ENCODE peak calls at places on chromosomes 16 and 17, in four cellular contexts. One of them, this sample, is unnamed.

GRCh38 chr16:88909431-88910210 is 43.2 kb upstream of the PABPN1L start:
- DNase-seq in GM12878: no peak
- DNase-seq in HepG2: no peak
- DNase-seq in K562: no peak
- DNase-seq in this sample: no peak

GRCh38 chr17:61575352-61575975 is 15.6 kb downstream of the NACA2 start:
- DNase-seq in GM12878: no peak
- DNase-seq in HepG2: no peak
- DNase-seq in K562: no peak
- DNase-seq in this sample: no peak

GRCh38 chr16:65121870-65122723 is at the start of gene CDH11:
- DNase-seq in HepG2: no peak
- DNase-seq in K562: no peak
- DNase-seq in GM12878: no peak
- DNase-seq in this sample: no peak

GRCh38 chr17:45149669-45150603 is 1.7 kb downstream of the HEXIM1 start:
- DNase-seq in HepG2: no peak
- DNase-seq in K562: peak; percentile 26
- DNase-seq in GM12878: no peak
- DNase-seq in this sample: no peak

GRCh38 chr16:84699712-84700517 is at the start of gene USP10:
- DNase-seq in HepG2: peak; percentile 89
- DNase-seq in GM12878: no peak
- DNase-seq in K562: peak; percentile 100
- DNase-seq in this sample: peak; percentile 98

GRCh38 chr17:4536259-4536741 is 18.9 kb downstream of the MYBBP1A start:
- DNase-seq in K562: peak; percentile 66
- DNase-seq in HepG2: no peak
- DNase-seq in GM12878: no peak
- DNase-seq in this sample: no peak

GRCh38 chr17:45834471-45835396 is 9.9 kb upstream of the SPPL2C start:
- DNase-seq in K562: no peak
- DNase-seq in GM12878: no peak
- DNase-seq in HepG2: no peak
- DNase-seq in this sample: no peak

GRCh38 chr17:29968271-29968670 is 26.8 kb downstream of the EFCAB5 start:
- DNase-seq in GM12878: no peak
- DNase-seq in HepG2: no peak
- DNase-seq in K562: no peak
- DNase-seq in this sample: no peak

GRCh38 chr16:55471448-55472097 is 7.4 kb upstream of the MMP2 start:
- DNase-seq in HepG2: no peak
- DNase-seq in GM12878: no peak
- DNase-seq in K562: no peak
- DNase-seq in this sample: no peak

GRCh38 chr16:70520612-70521297 is 2.6 kb downstream of the COG4 start:
- DNase-seq in K562: no peak
- DNase-seq in HepG2: no peak
- DNase-seq in GM12878: no peak
- DNase-seq in this sample: no peak

GRCh38 chr17:40621558-40621957 is 26.1 kb downstream of the SMARCE1 start:
- DNase-seq in GM12878: no peak
- DNase-seq in K562: no peak
- DNase-seq in HepG2: no peak
- DNase-seq in this sample: no peak

GRCh38 chr17:40621019-40621418 is 26.6 kb downstream of the SMARCE1 start:
- DNase-seq in HepG2: no peak
- DNase-seq in GM12878: no peak
- DNase-seq in K562: no peak
- DNase-seq in this sample: no peak

GRCh38 chr17:40616592-40616991 is 31.0 kb downstream of the SMARCE1 start:
- DNase-seq in GM12878: no peak
- DNase-seq in K562: no peak
- DNase-seq in HepG2: no peak
- DNase-seq in this sample: no peak

GRCh38 chr17:40617678-40618240 is 29.9 kb downstream of the SMARCE1 start:
- DNase-seq in HepG2: peak; percentile 27
- DNase-seq in K562: no peak
- DNase-seq in GM12878: no peak
- DNase-seq in this sample: no peak

DNA sequence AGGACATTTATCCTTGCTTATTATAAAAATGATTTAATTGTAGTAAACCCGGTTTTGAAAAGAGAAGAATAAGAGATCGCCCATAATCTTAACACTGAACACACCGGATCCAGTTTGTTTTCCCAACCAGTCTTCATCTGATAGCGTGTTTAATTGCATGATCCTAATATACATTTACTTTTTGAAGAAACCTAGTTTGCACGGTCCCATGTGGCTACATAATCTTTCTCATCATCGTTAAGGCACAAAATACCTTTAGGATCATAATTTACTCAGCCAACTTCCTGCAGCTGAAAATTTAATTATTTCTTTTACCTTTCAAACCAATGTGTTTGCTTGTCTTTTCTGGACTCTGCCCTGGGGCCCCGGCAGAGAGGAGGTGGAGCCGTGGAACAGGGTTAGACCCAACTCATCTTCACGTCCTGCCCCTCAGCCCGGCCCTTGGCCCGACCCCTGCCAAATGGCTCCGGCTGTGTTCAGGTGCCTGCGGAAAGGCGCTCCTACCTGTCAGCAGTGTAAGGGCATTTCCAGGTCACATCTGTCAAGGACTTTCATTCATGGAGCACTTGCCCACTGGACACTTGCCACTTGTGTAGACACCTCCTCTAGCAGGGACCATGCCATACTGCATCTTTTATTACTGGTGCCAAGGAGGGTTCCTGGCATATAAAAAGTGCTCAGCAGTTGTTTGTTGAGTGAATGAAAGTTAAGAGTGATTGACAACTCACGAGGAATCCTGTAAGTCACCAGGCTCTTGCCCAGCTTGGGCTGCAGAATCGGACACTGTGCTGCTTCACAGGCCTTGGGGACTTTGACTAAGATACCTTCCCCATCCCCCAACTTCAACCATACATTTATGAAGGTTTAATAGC is 28.6 kb downstream of the SMARCE1 start:
- DNase-seq in GM12878: no peak
- DNase-seq in K562: no peak
- DNase-seq in HepG2: peak; percentile 43
- DNase-seq in this sample: no peak
- TF ChIP-seq TARDBP in GM12878: no peak
- TF ChIP-seq TARDBP in K562: no peak
- TF ChIP-seq TARDBP in HepG2: peak; percentile 55
- TF ChIP-seq TARDBP in this sample: no peak

GRCh38 chr17:18179221-18179620 is 4.4 kb upstream of the ALKBH5 start:
- DNase-seq in GM12878: no peak
- DNase-seq in K562: no peak
- DNase-seq in HepG2: no peak
- DNase-seq in this sample: no peak

GRCh38 chr17:18172528-18173278 is 10.9 kb upstream of the ALKBH5 start:
- DNase-seq in GM12878: no peak
- DNase-seq in K562: no peak
- DNase-seq in HepG2: no peak
- DNase-seq in this sample: no peak

GRCh38 chr17:18173740-18174139 is 9.9 kb upstream of the ALKBH5 start:
- DNase-seq in HepG2: no peak
- DNase-seq in GM12878: no peak
- DNase-seq in K562: no peak
- DNase-seq in this sample: no peak

GRCh38 chr17:18177137-18177536 is 6.5 kb upstream of the ALKBH5 start:
- DNase-seq in GM12878: no peak
- DNase-seq in HepG2: no peak
- DNase-seq in K562: no peak
- DNase-seq in this sample: no peak

GRCh38 chr17:18176152-18176551 is 7.5 kb upstream of the ALKBH5 start:
- DNase-seq in GM12878: no peak
- DNase-seq in HepG2: no peak
- DNase-seq in K562: no peak
- DNase-seq in this sample: no peak
- TF ChIP-seq SP1 in GM12878: no peak
- TF ChIP-seq SP1 in HepG2: no peak
- TF ChIP-seq SP1 in K562: no peak
- TF ChIP-seq SP1 in this sample: no peak

GRCh38 chr17:76200354-76200753 is 39.9 kb downstream of the RNF157 start:
- DNase-seq in GM12878: no peak
- DNase-seq in K562: no peak
- DNase-seq in HepG2: no peak
- DNase-seq in this sample: no peak
- TF ChIP-seq TARDBP in GM12878: no peak
- TF ChIP-seq TARDBP in K562: no peak
- TF ChIP-seq TARDBP in HepG2: no peak
- TF ChIP-seq TARDBP in this sample: no peak

GRCh38 chr16:4935231-4935855 is 1.6 kb downstream of the PPL start:
- DNase-seq in HepG2: no peak
- DNase-seq in K562: no peak
- DNase-seq in GM12878: no peak
- DNase-seq in this sample: no peak
- TF ChIP-seq SP1 in HepG2: no peak
- TF ChIP-seq SP1 in K562: no peak
- TF ChIP-seq SP1 in GM12878: no peak
- TF ChIP-seq SP1 in this sample: no peak

DNA sequence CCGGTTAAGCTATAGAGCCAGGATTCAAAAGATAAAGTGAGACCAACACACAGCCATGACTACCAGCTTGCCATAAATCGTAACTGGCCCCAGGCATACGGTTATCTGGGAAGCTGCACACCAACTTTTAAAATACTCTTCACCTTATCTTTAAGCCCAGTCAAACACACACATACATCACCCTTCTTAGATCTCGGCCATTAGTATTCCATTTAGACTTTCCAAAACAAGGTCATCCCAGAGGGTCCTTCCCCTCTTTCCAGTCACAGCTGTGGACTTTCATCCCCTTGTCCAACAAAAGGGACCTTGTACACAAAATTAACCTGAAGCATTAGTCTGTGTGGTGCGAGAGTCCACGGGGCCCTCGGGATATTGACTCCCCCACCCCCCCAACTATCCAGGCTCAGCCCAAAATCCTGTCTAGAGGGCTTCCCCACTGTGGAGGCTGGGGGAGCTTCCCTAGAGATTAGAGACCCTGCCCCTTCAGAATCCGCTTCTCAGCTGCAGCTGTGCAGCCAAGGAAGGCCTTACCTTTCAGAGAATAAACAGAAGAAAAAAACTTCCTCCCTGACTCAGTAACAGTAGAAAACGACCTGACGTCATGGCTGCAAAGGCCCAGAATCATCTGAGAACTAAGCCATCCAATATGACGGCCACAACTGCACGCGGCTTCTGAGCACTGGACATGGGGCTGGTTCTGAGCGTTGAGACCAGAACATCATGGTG is 9.9 kb downstream of the ZFHX3 start:
- DNase-seq in K562: peak; percentile 38
- DNase-seq in GM12878: no peak
- DNase-seq in HepG2: peak; percentile 95
- DNase-seq in this sample: no peak
- TF ChIP-seq TARDBP in K562: no peak
- TF ChIP-seq TARDBP in GM12878: no peak
- TF ChIP-seq TARDBP in HepG2: peak; percentile 74
- TF ChIP-seq TARDBP in this sample: no peak

This sample was measured in HEK293T.